ENCODE peak calls at places on chromosomes 7 and 10, in four cellular contexts. A is NCI-H774, C is tibial nerve, H is HL-60. V is an unnamed sample.

GRCh38 chr10:26855186-26855585 is 5.6 kb downstream of the ABI1 start:
- DNase-seq in A (no peak), C (no peak), H (no peak), V (peak; percentile 22)

GRCh38 chr7:15463801-15464761 is 97.7 kb downstream of the AGMO start:
- DNase-seq in A (no peak), C (no peak), H (no peak), V (peak; percentile 57)

GRCh38 chr7:17913250-17913649 is 27.0 kb downstream of the SNX13 start:
- DNase-seq in A (no peak), C (no peak), H (no peak), V (no peak)

GRCh38 chr10:31939797-31940708 is 11.4 kb upstream of the ARHGAP12 start:
- DNase-seq in A (no peak), C (no peak), H (no peak), V (no peak)

GRCh38 chr7:1847260-1848001 is 177.4 kb downstream of the ELFN1 start:
- DNase-seq in A (no peak), C (no peak), H (no peak), V (peak; percentile 1)

GRCh38 chr10:7008645-7009044 is 402.2 kb downstream of the SFMBT2 start:
- DNase-seq in A (no peak), C (no peak), H (no peak), V (no peak)

GRCh38 chr10:118621304-118621942 is 26.0 kb upstream of the PRLHR start:
- DNase-seq in A (no peak), C (no peak), H (no peak), V (peak; percentile 9)

GRCh38 chr10:71213127-71213616 is 802 bp downstream of the UNC5B start:
- DNase-seq in A (peak; percentile 21), C (peak; percentile 43), H (no peak), V (peak; percentile 85)

GRCh38 chr10:121053151-121053550 is 202.0 kb downstream of the WDR11 start:
- DNase-seq in A (no peak), C (no peak), H (no peak), V (no peak)

GRCh38 chr7:94382155-94382554 is 12.5 kb upstream of the COL1A2 start:
- DNase-seq in A (no peak), C (no peak), H (no peak), V (no peak)

GRCh38 chr10:77909755-77910375 is 16.7 kb downstream of the DLG5 start:
- DNase-seq in A (no peak), C (no peak), H (no peak), V (peak; percentile 80)

GRCh38 chr10:12418725-12419278 is 69.5 kb downstream of the CAMK1D start:
- DNase-seq in A (no peak), C (peak; percentile 13), H (no peak), V (peak; percentile 8)

GRCh38 chr10:116608683-116609594 is 11.8 kb upstream of the PNLIPRP2 start:
- DNase-seq in A (no peak), C (no peak), H (no peak), V (no peak)

GRCh38 chr10:24882047-24882698 is 70.2 kb downstream of the PRTFDC1 start:
- DNase-seq in A (no peak), C (no peak), H (no peak), V (peak; percentile 26)

GRCh38 chr10:10131984-10132383 is 885.7 kb upstream of the CELF2 start:
- DNase-seq in A (no peak), C (no peak), H (no peak), V (no peak)

GRCh38 chr10:117462424-117462792 is 80.1 kb upstream of the EMX2 start:
- DNase-seq in A (no peak), C (no peak), H (no peak), V (no peak)

GRCh38 chr7:155147624-155148023 is 77.5 kb downstream of the HTR5A start:
- DNase-seq in A (no peak), C (no peak), H (peak; percentile 4), V (no peak)